ENCODE peak calls at places on chromosome 2, in five cellular contexts. Q is transverse colon, V is stomach, G is HCT116, U is HepG2. W is an unnamed sample.

GRCh38 chr2:66789741-66790140 is 354.8 kb downstream of the MEIS1 start:
- DNase-seq in V (no peak), Q (no peak), G (no peak), U (no peak), W (no peak)

GRCh38 chr2:238857929-238858328 is 10.0 kb downstream of the TWIST2 start:
- DNase-seq in V (no peak), Q (no peak), G (no peak), U (no peak), W (no peak)

GRCh38 chr2:128563348-128563687 is 244.7 kb upstream of the HS6ST1 start:
- DNase-seq in Q (peak), G (no peak), V (no peak), U (no peak), W (no peak)

GRCh38 chr2:51782874-51783765 is 751.2 kb upstream of the NRXN1 start:
- DNase-seq in G (peak), U (no peak), Q (no peak), V (no peak), W (no peak)

GRCh38 chr2:148244593-148245292 is 223.9 kb downstream of the MBD5 start:
- DNase-seq in U (peak), V (no peak), G (no peak), Q (no peak), W (no peak)

GRCh38 chr2:11812466-11813100 is 66.2 kb downstream of the LPIN1 start:
- DNase-seq in U (no peak), Q (no peak), G (no peak), V (no peak), W (no peak)

GRCh38 chr2:101820519-101820918 is 123.0 kb downstream of the MAP4K4 start:
- DNase-seq in Q (no peak), G (no peak), V (no peak), U (no peak), W (no peak)

GRCh38 chr2:20506281-20506685 is 59.4 kb downstream of the RHOB start:
- DNase-seq in G (no peak), V (no peak), U (peak), Q (no peak), W (no peak)

GRCh38 chr2:172102858-172103359 is at the start of gene DLX2:
- DNase-seq in Q (peak), U (peak), G (peak), V (peak), W (peak)

GRCh38 chr2:157875720-157876065 is 437 bp downstream of the ACVR1 start:
- DNase-seq in G (no peak), V (peak), Q (peak), U (peak), W (peak)

GRCh38 chr2:238128061-238129040 is 10.1 kb upstream of the KLHL30 start:
- DNase-seq in V (no peak), G (no peak), Q (no peak), U (no peak), W (no peak)

GRCh38 chr2:29518010-29518409 is 402.8 kb downstream of the CLIP4 start:
- DNase-seq in G (no peak), Q (no peak), U (no peak), V (no peak), W (no peak)

GRCh38 chr2:42959148-42959992 is 167.0 kb upstream of the HAAO start:
- DNase-seq in G (no peak), V (no peak), U (peak), Q (no peak), W (no peak)

GRCh38 chr2:113284481-113284880 is 5.8 kb upstream of the PAX8 start:
- DNase-seq in Q (no peak), G (no peak), V (no peak), U (no peak), W (no peak)

GRCh38 chr2:55618649-55619055 is 1.2 kb upstream of the PPP4R3B start:
- DNase-seq in U (peak), V (peak), Q (peak), G (peak), W (no peak)
- TF ChIP-seq POLR2AphosphoS5 in U (peak), V (peak), Q (peak), G (peak), W (peak)

DNA sequence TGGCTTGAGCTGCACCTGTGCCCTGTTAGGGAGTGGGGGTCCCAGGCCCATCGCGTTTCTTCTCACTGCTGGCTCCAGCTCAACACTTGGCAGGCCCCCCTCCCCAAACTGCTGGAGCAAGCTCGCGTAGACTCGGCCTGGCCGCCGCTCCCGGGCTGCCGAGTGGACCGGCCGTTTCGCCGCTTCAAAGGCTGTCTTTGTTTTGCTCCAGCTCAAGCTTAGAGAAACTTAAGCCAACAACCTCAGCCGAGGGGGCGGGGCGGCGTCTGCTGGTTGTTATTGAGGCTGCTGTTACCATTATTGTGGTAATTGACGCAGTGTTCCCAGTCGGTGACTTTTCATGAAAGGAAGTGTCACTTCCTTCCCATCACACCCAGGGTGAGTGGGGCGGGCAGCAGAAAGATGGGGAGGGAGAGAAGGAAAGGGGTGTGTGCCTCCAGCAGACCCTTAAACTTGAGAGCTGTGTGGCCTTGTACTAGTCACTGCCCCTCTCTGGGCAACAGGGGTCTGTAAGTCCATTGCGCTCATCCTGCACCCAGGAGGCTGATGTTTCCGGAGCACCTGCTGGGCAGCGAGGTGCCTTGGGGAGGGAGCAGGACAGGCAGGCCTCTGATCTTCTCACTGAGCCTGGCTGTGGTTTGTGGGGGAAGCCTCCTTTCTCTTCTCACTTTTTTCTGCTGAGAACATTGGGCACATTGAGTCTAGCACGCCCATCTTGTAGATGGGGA is 2.1 kb downstream of the ARID5A start:
- DNase-seq in U (peak), G (no peak), Q (peak), V (peak), W (peak)
- TF ChIP-seq POLR2A in U (no peak), G (no peak), Q (peak), V (no peak), W (no peak)

GRCh38 chr2:65382776-65383357 is 49.5 kb downstream of the SPRED2 start:
- DNase-seq in Q (peak), U (peak), G (peak), V (peak), W (peak)

GRCh38 chr2:65379721-65380171 is 52.7 kb downstream of the SPRED2 start:
- DNase-seq in U (peak), V (no peak), Q (peak), G (no peak), W (no peak)

GRCh38 chr2:65382323-65382722 is 50.1 kb downstream of the SPRED2 start:
- DNase-seq in U (no peak), G (no peak), Q (no peak), V (no peak), W (no peak)

GRCh38 chr2:65380243-65380642 is 52.2 kb downstream of the SPRED2 start:
- DNase-seq in G (no peak), Q (no peak), U (no peak), V (no peak), W (no peak)

GRCh38 chr2:65381607-65382032 is 50.8 kb downstream of the SPRED2 start:
- DNase-seq in G (no peak), Q (no peak), V (no peak), U (no peak), W (no peak)
- H3K27ac ChIP-seq in G (no peak), Q (no peak), V (peak), U (peak), W (peak)

DNA sequence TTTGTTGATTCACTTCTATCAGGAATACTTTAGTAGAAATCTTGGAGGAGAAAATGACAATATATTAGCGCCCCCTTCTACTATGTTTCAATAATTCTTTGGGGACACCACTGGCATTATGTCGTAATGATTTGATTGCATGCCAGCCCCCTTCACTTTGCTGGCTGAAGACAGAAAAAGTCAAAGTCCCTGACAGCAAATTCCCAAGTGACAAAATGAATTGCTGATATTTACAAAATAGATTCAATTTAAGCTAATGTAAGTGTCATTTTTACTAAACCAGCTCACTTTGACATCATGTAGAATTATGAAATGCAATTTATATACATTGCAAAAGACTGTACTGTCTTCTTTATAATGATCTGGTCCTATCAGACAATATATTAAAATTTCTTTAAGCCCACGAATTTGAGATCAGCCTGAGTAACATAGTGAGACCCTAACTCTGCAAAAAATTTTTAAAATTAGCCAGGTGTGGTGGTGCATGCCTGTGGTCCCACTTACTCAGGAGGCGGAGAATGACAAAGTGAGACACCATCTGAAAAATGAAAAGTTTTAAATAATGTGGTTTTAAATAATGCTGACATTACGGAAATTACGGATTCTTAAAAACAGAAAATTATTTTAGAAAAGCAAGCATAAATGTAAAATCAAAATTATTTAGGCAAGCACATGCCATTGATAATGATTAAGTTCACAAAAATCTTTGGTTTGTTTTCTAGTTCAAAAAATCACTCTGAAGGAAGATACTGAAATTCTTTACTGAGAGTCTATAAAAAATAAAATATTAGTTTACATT is 520.1 kb upstream of the PKDCC start:
- DNase-seq in G (no peak), V (no peak), Q (no peak), U (no peak), W (no peak)
- TF ChIP-seq POLR2AphosphoS5 in G (no peak), V (no peak), Q (no peak), U (no peak), W (no peak)

W was measured in breast epithelium.